ENCODE peak calls at places on chromosomes 5 and 9, in four cellular contexts. G is DMS153; L is left ventricle myocardium superior; N is stimulated activated CD4-positive, alpha-beta T cell treated with anti-CD3 and anti-CD28 coated beads, Interleukin-4, amount 100 ng/mL, for 4 hours. D is an unnamed sample.

GRCh38 chr9:23771746-23772145 is 54.3 kb downstream of the ELAVL2 start:
- DNase-seq in G (no peak), N (no peak), L (no peak), D (no peak)

GRCh38 chr9:123712399-123712798 is 217.5 kb downstream of the DENND1A start:
- DNase-seq in L (no peak), N (no peak), G (no peak), D (no peak)

GRCh38 chr5:20832204-20833080 is 844.4 kb upstream of the CDH18 start:
- DNase-seq in L (no peak), G (no peak), N (no peak), D (no peak)

GRCh38 chr9:104009853-104010252 is 84.3 kb upstream of the SMC2 start:
- DNase-seq in L (no peak), N (no peak), G (peak), D (no peak)

GRCh38 chr5:95081500-95082355 is 203.2 kb downstream of the MCTP1 start:
- DNase-seq in L (peak), N (peak), G (peak), D (no peak)

GRCh38 chr5:165209101-165209727 is 1703.8 kb downstream of the MAT2B start:
- DNase-seq in N (no peak), L (no peak), G (no peak), D (no peak)

GRCh38 chr5:58887721-58888409 is 305.0 kb downstream of the RAB3C start:
- DNase-seq in G (no peak), L (peak), N (no peak), D (no peak)

GRCh38 chr5:40828690-40829661 is 6.0 kb downstream of the RPL37 start:
- DNase-seq in L (no peak), G (no peak), N (no peak), D (no peak)

GRCh38 chr5:173327084-173327947 is 898 bp downstream of the STC2 start:
- DNase-seq in L (peak), N (no peak), G (no peak), D (no peak)

GRCh38 chr5:171927345-171927941 is 79.0 kb downstream of the FBXW11 start:
- DNase-seq in N (no peak), G (no peak), L (no peak), D (no peak)

GRCh38 chr9:109903515-109904138 is 123.6 kb downstream of the PALM2AKAP2 start:
- DNase-seq in N (peak), G (peak), L (no peak), D (no peak)

GRCh38 chr9:82404484-82405280 is 416.1 kb downstream of the SPATA31D1 start:
- DNase-seq in G (no peak), L (no peak), N (no peak), D (no peak)

GRCh38 chr5:998276-998974 is 10.2 kb upstream of the NKD2 start:
- DNase-seq in L (peak), G (no peak), N (no peak), D (no peak)

GRCh38 chr9:131095666-131096489 is 453 bp upstream of the AIF1L start:
- DNase-seq in G (no peak), N (no peak), L (peak), D (no peak)

GRCh38 chr5:19891658-19892057 is 96.3 kb downstream of the CDH18 start:
- DNase-seq in G (no peak), L (no peak), N (no peak), D (no peak)

GRCh38 chr5:126104951-126105350 is 318.3 kb upstream of the GRAMD2B start:
- DNase-seq in L (no peak), G (no peak), N (no peak), D (no peak)

GRCh38 chr5:13833440-13833839 is 111.0 kb downstream of the DNAH5 start:
- DNase-seq in G (no peak), L (no peak), N (no peak), D (no peak)

GRCh38 chr9:124450241-124450924 is at the start of gene ADGRD2:
- DNase-seq in N (no peak), L (no peak), G (peak), D (no peak)

GRCh38 chr5:8321272-8321671 is 452.3 kb downstream of the MTRR start:
- DNase-seq in N (no peak), L (no peak), G (no peak), D (no peak)

GRCh38 chr5:159826351-159827222 is 89.7 kb upstream of the ADRA1B start:
- DNase-seq in G (no peak), L (no peak), N (no peak), D (no peak)

GRCh38 chr9:121675969-121676822 is 24.8 kb downstream of the DAB2IP start:
- DNase-seq in G (no peak), L (peak), N (no peak), D (no peak)

GRCh38 chr5:10836991-10837390 is 76.0 kb upstream of the DAP start:
- DNase-seq in G (no peak), L (no peak), N (no peak), D (no peak)

GRCh38 chr9:134597041-134597913 is 44.3 kb upstream of the COL5A1 start:
- DNase-seq in G (no peak), N (no peak), L (no peak), D (no peak)

GRCh38 chr9:4226331-4227250 is 73.3 kb downstream of the GLIS3 start:
- DNase-seq in G (no peak), L (no peak), N (no peak), D (no peak)

GRCh38 chr9:124345063-124345462 is 70.2 kb downstream of the PSMB7 start:
- DNase-seq in N (no peak), G (no peak), L (peak), D (no peak)

GRCh38 chr5:143509758-143510221 is 106.3 kb upstream of the NR3C1 start:
- DNase-seq in L (no peak), G (no peak), N (no peak), D (no peak)

GRCh38 chr5:101942321-101942882 is 353.7 kb downstream of the SLCO4C1 start:
- DNase-seq in N (no peak), G (peak), L (no peak), D (no peak)